ENCODE peak calls at places on chromosomes 3 and 15, in ten cellular contexts. Q is astrocyte, V is hepatocyte, G is neural crest cell, C is activated B cell treated with CpG ODN at 0.5 μM for 24 hours, Y is AG04450, H is endodermal cell, X is progenitor cell of endocrine pancreas, J is MM.1S, K is HCT116. E is an unnamed sample.

GRCh38 chr3:70108072-70108471 is 108.5 kb downstream of the SAMMSON start:
- DNase-seq in Q (no peak), V (peak; percentile 42), G (peak; percentile 22), C (no peak), Y (no peak), H (peak; percentile 91), X (no peak), J (no peak), K (no peak), E (peak; percentile 17)

GRCh38 chr3:175512700-175513099 is 653.6 kb downstream of the NAALADL2 start:
- DNase-seq in Q (no peak), V (no peak), G (no peak), C (no peak), Y (no peak), H (no peak), X (no peak), J (no peak), K (no peak), E (no peak)

GRCh38 chr15:54681578-54681977 is 515.2 kb downstream of the RSL24D1 start:
- DNase-seq in Q (no peak), V (no peak), G (no peak), C (no peak), Y (no peak), H (no peak), X (no peak), J (peak; percentile 64), K (no peak), E (no peak)

GRCh38 chr15:96354731-96355560 is 24.4 kb downstream of the NR2F2 start:
- DNase-seq in Q (peak; percentile 88), V (peak; percentile 57), G (no peak), C (no peak), Y (no peak), H (no peak), X (no peak), J (peak; percentile 7), K (no peak), E (no peak)

GRCh38 chr3:152050782-152051405 is 177.5 kb downstream of the SUCNR1 start:
- DNase-seq in Q (no peak), V (no peak), G (no peak), C (no peak), Y (no peak), H (no peak), X (no peak), J (no peak), K (no peak), E (no peak)

GRCh38 chr3:155608237-155608636 is 136.6 kb downstream of the PLCH1 start:
- DNase-seq in Q (no peak), V (no peak), G (no peak), C (no peak), Y (no peak), H (no peak), X (no peak), J (no peak), K (no peak), E (no peak)

GRCh38 chr3:128376516-128376915 is 90.2 kb downstream of the DNAJB8 start:
- DNase-seq in Q (no peak), V (no peak), G (no peak), C (no peak), Y (no peak), H (no peak), X (no peak), J (no peak), K (no peak), E (no peak)

GRCh38 chr15:65361708-65362459 is 15.9 kb downstream of the IGDCC3 start:
- DNase-seq in Q (no peak), V (no peak), G (no peak), C (no peak), Y (no peak), H (peak; percentile 48), X (no peak), J (no peak), K (no peak), E (no peak)

GRCh38 chr3:101940521-101940992 is 91.2 kb downstream of the NFKBIZ start:
- DNase-seq in Q (peak; percentile 98), V (peak; percentile 66), G (no peak), C (no peak), Y (peak; percentile 91), H (peak; percentile 59), X (no peak), J (no peak), K (no peak), E (no peak)

GRCh38 chr3:135887220-135887619 is 78.3 kb upstream of the PPP2R3A start:
- DNase-seq in Q (peak; percentile 79), V (no peak), G (no peak), C (no peak), Y (peak; percentile 59), H (no peak), X (no peak), J (no peak), K (peak; percentile 21), E (no peak)

GRCh38 chr3:193552911-193553310 is 1.8 kb downstream of the ATP13A4 start:
- DNase-seq in Q (no peak), V (no peak), G (no peak), C (no peak), Y (no peak), H (no peak), X (no peak), J (no peak), K (no peak), E (no peak)

GRCh38 chr3:123053107-123053506 is 13.7 kb upstream of the PDIA5 start:
- DNase-seq in Q (no peak), V (no peak), G (no peak), C (no peak), Y (no peak), H (no peak), X (no peak), J (no peak), K (no peak), E (no peak)

DNA sequence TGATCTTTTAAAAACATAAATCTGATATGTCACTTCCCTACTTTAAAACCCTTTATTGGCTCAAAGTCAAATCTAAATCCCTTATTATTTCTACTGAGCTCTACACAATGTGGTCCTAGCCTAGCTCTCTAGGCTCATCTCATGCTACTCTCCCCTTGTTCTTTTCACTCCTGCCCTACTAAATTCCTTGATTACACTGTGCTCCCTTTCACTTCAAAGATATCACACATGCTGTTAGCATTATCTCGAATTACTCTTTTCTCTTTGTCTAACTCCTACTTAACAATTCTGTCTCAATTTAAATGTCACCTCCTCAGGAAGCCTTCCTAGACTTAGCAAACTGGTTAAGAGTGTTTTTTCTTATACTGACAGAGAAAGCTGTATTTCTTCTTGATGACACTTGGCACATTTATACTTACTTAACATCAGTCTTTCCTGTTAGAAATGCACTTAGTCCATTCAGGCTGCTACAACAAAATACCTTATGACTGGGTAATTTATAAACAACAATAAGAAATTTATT is 102.0 kb downstream of the SCAPER start:
- DNase-seq in Q (no peak), V (no peak), G (no peak), C (no peak), Y (no peak), H (no peak), X (no peak), J (no peak), K (no peak), E (no peak)
- TF ChIP-seq CTCF in Q (no peak), V (no peak), G (no peak), C (no peak), Y (no peak), H (no peak), X (no peak), J (no peak), K (no peak), E (no peak)

GRCh38 chr3:196184881-196185280 is 26.3 kb downstream of the ZDHHC19 start:
- DNase-seq in Q (no peak), V (no peak), G (no peak), C (no peak), Y (no peak), H (no peak), X (no peak), J (no peak), K (no peak), E (no peak)

GRCh38 chr3:196189608-196190347 is 21.4 kb downstream of the ZDHHC19 start:
- DNase-seq in Q (no peak), V (no peak), G (no peak), C (no peak), Y (no peak), H (no peak), X (no peak), J (no peak), K (no peak), E (no peak)

GRCh38 chr3:196192036-196193001 is 18.9 kb downstream of the ZDHHC19 start:
- DNase-seq in Q (no peak), V (no peak), G (no peak), C (peak; percentile 68), Y (no peak), H (peak; percentile 84), X (no peak), J (no peak), K (no peak), E (peak; percentile 59)

GRCh38 chr3:196181127-196181546 is 30.1 kb downstream of the ZDHHC19 start:
- DNase-seq in Q (no peak), V (no peak), G (no peak), C (no peak), Y (no peak), H (no peak), X (no peak), J (no peak), K (no peak), E (no peak)

GRCh38 chr3:196186661-196187573 is 24.3 kb downstream of the ZDHHC19 start:
- DNase-seq in Q (no peak), V (no peak), G (peak; percentile 45), C (no peak), Y (no peak), H (peak; percentile 83), X (no peak), J (peak; percentile 44), K (no peak), E (no peak)
- TF ChIP-seq CTCF in Q (no peak), V (no peak), G (no peak), C (no peak), Y (no peak), H (no peak), X (no peak), J (no peak), K (no peak), E (no peak)

DNA sequence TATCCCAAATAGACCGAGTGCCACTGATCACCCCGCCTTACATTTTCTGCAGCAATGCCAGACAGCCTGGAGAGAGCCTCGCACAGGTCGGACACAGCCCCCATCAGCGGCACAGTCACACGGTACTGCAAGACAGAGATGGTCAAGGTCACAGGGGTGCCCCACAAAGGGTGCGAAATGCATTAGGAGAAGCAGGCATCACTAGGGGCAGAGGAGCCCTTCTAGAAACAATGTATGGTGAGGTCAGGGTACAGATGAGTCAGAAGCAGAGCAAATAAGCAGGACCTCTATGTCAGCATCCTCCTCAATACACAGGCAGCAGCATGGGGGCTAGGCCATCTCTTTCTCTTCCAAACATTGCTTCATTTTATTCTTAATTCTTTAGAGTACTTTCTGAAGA is 21.5 kb upstream of the C3orf62 start:
- DNase-seq in Q (no peak), V (no peak), G (no peak), C (no peak), Y (no peak), H (no peak), X (no peak), J (no peak), K (no peak), E (no peak)
- TF ChIP-seq CTCF in Q (no peak), V (no peak), G (no peak), C (no peak), Y (no peak), H (no peak), X (no peak), J (no peak), K (no peak), E (no peak)

DNA sequence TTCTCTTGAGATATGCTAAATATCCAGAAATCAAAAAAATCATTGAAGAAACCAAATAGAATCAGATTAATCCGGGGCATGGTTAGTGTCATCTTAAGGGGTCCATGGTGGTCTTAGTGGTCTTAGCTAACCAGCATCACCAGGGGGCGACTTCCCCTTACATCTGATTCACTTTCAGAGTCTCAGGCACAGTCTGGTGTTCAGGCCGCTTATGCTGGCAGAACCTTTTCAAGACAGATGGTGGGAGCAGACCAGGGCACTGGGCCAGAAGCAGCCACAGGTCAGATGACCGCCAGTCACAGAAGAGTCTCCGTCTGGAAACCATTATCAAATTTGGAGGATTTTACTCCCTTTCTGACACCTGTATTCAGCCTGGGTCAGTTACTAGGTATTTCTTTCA is 365.7 kb downstream of the GBE1 start:
- DNase-seq in Q (no peak), V (peak; percentile 6), G (no peak), C (no peak), Y (no peak), H (peak; percentile 57), X (no peak), J (no peak), K (no peak), E (no peak)
- TF ChIP-seq CTCF in Q (no peak), V (peak; percentile 15), G (no peak), C (no peak), Y (no peak), H (peak; percentile 75), X (peak; percentile 32), J (no peak), K (no peak), E (no peak)

E was measured in LNCaP clone FGC.